ENCODE peak calls at places on chromosomes 6 and 20, in six cellular contexts. G is body of pancreas, T is Peyer's patch, Z is stomach, U is right lobe of liver, I is neural progenitor cell. X is an unnamed sample.

GRCh38 chr20:38789503-38790209 is 15.8 kb upstream of the PPP1R16B start:
- DNase-seq in G (no peak), I (no peak), T (no peak), U (no peak), Z (no peak), X (no peak)

GRCh38 chr6:64266351-64266821 is 630.8 kb downstream of the PHF3 start:
- DNase-seq in U (no peak), T (no peak), Z (no peak), G (no peak), I (no peak), X (no peak)

GRCh38 chr20:44572551-44573500 is 9.6 kb upstream of the PKIG start:
- DNase-seq in I (no peak), Z (no peak), T (no peak), G (no peak), U (no peak), X (no peak)

GRCh38 chr6:2498224-2498623 is 252.5 kb downstream of the MYLK4 start:
- DNase-seq in Z (no peak), T (no peak), I (no peak), G (no peak), U (no peak), X (no peak)

GRCh38 chr6:125974214-125974866 is 12.0 kb upstream of the TRMT11 start:
- DNase-seq in G (no peak), Z (no peak), T (no peak), I (peak; percentile 34), U (no peak), X (no peak)

GRCh38 chr20:6277661-6278060 is 154.8 kb upstream of the FERMT1 start:
- DNase-seq in Z (no peak), G (no peak), I (no peak), T (no peak), U (no peak), X (no peak)

GRCh38 chr6:38508286-38508685 is 131.4 kb downstream of the BTBD9 start:
- DNase-seq in U (no peak), T (no peak), G (no peak), Z (no peak), I (no peak), X (no peak)

GRCh38 chr6:158730175-158730907 is 80.5 kb downstream of the SYTL3 start:
- DNase-seq in T (no peak), G (no peak), I (peak; percentile 77), Z (no peak), U (no peak), X (no peak)

GRCh38 chr6:136323431-136324112 is 33.9 kb upstream of the BCLAF1 start:
- DNase-seq in G (no peak), T (no peak), Z (no peak), U (no peak), I (peak; percentile 52), X (no peak)

GRCh38 chr6:142165227-142165626 is 18.2 kb downstream of the VTA1 start:
- DNase-seq in U (no peak), I (no peak), T (no peak), G (no peak), Z (no peak), X (no peak)

GRCh38 chr6:135922170-135922569 is 70.7 kb downstream of the PDE7B start:
- DNase-seq in U (no peak), T (no peak), G (no peak), I (no peak), Z (no peak), X (no peak)

GRCh38 chr6:42239736-42240375 is 22.2 kb upstream of the MRPS10 start:
- DNase-seq in G (no peak), I (no peak), U (no peak), Z (no peak), T (no peak), X (no peak)

GRCh38 chr20:52105045-52105572 is 86.5 kb downstream of the ZFP64 start:
- DNase-seq in U (peak; percentile 29), I (peak; percentile 82), G (peak; percentile 43), Z (no peak), T (no peak), X (no peak)

GRCh38 chr6:169479783-169480495 is 221.9 kb downstream of the WDR27 start:
- DNase-seq in G (no peak), I (no peak), U (no peak), Z (no peak), T (no peak), X (no peak)

GRCh38 chr6:73644030-73644429 is 9.8 kb downstream of the SLC17A5 start:
- DNase-seq in T (no peak), I (no peak), U (no peak), G (no peak), Z (no peak), X (no peak)

GRCh38 chr20:36400901-36401300 is 94.8 kb downstream of the DLGAP4 start:
- DNase-seq in I (peak; percentile 23), U (no peak), G (no peak), Z (no peak), T (no peak), X (no peak)

GRCh38 chr6:118748311-118749062 is 97.1 kb upstream of the CEP85L start:
- DNase-seq in U (peak; percentile 45), G (peak; percentile 62), I (peak; percentile 26), Z (no peak), T (no peak), X (no peak)

GRCh38 chr6:1604347-1604990 is 5.2 kb upstream of the FOXC1 start:
- DNase-seq in I (peak; percentile 94), T (peak; percentile 82), U (peak; percentile 77), G (peak; percentile 75), Z (peak; percentile 70), X (peak; percentile 57)

GRCh38 chr20:46117704-46118467 is at the start of gene CD40:
- DNase-seq in Z (peak; percentile 86), I (peak; percentile 97), U (peak; percentile 91), T (peak; percentile 85), G (peak; percentile 94), X (peak; percentile 86)

GRCh38 chr20:44883214-44883902 is 2.1 kb upstream of the YWHAB start:
- DNase-seq in Z (no peak), G (no peak), T (no peak), I (no peak), U (no peak), X (no peak)

GRCh38 chr6:102736941-102737368 is 1343.4 kb downstream of the GRIK2 start:
- DNase-seq in Z (no peak), U (no peak), G (no peak), I (no peak), T (no peak), X (no peak)

GRCh38 chr6:117547688-117548621 is 54.4 kb downstream of the GOPC start:
- DNase-seq in G (peak; percentile 79), Z (peak; percentile 32), U (peak; percentile 52), T (peak; percentile 52), I (no peak), X (no peak)

GRCh38 chr20:17043323-17043722 is 183.5 kb upstream of the PCSK2 start:
- DNase-seq in Z (no peak), G (no peak), T (no peak), U (no peak), I (no peak), X (no peak)

GRCh38 chr20:19889011-19889953 is 127.9 kb upstream of the NAA20 start:
- DNase-seq in I (no peak), G (peak; percentile 49), T (peak; percentile 74), U (peak; percentile 49), Z (no peak), X (no peak)

GRCh38 chr6:47455533-47456209 is 21.9 kb upstream of the CD2AP start:
- DNase-seq in U (peak; percentile 72), T (no peak), G (peak; percentile 85), Z (peak; percentile 56), I (no peak), X (no peak)

GRCh38 chr6:25014806-25015560 is 79.2 kb upstream of the RIPOR2 start:
- DNase-seq in G (peak; percentile 26), T (no peak), I (no peak), Z (no peak), U (no peak), X (no peak)

GRCh38 chr20:6384956-6385355 is 262.1 kb upstream of the FERMT1 start:
- DNase-seq in U (no peak), Z (no peak), T (no peak), G (no peak), I (no peak), X (no peak)

GRCh38 chr6:106517699-106518098 is 111.6 kb downstream of the RTN4IP1 start:
- DNase-seq in I (no peak), G (no peak), U (no peak), T (no peak), Z (no peak), X (no peak)

GRCh38 chr6:15970517-15970916 is 158.4 kb upstream of the MYLIP start:
- DNase-seq in G (no peak), Z (no peak), T (no peak), I (no peak), U (no peak), X (no peak)

GRCh38 chr6:15966000-15966399 is 162.9 kb upstream of the MYLIP start:
- DNase-seq in Z (no peak), G (no peak), U (no peak), T (no peak), I (no peak), X (no peak)

GRCh38 chr6:15969236-15969778 is 159.6 kb upstream of the MYLIP start:
- DNase-seq in U (no peak), G (no peak), Z (no peak), T (no peak), I (no peak), X (no peak)

GRCh38 chr6:15968519-15968918 is 160.4 kb upstream of the MYLIP start:
- DNase-seq in I (no peak), G (no peak), Z (no peak), U (no peak), T (no peak), X (no peak)
- H3K27ac ChIP-seq in I (no peak overlapping the region), G (no peak overlapping the region), Z (no peak overlapping the region), U (no peak overlapping the region), T (no peak overlapping the region), X (no peak overlapping the region)

DNA sequence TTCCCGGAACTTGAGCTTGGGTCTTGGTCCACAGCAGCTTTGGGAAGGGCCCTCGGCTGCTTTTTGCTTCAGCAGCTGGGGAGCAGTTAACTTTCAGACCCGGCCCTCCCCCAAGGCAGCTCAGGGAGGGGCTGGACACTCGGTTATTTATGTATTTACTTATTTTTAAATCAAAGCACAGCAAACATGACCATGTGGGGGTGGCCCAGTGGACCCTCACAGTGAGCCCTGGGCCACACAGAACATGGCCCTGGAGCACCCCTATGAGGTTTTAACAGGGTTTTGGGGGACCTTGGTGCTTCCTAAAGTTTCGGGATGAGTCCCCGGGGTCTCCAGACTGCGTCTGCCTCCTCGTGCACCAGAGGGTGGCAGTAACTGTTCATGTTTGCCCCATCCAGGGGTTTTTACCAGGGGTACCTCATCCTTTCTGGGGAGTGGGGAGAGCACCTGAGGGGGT is 26.6 kb upstream of the NPBWR2 start:
- DNase-seq in U (no peak), Z (no peak), G (no peak), I (peak; percentile 60), T (no peak), X (no peak)
- H3K36me3 ChIP-seq in U (no peaks in the 10 kb centered on the region), Z (no peaks in the 10 kb centered on the region), G (no peaks in the 10 kb centered on the region), I (no peaks in the 10 kb centered on the region), T (no peaks in the 10 kb centered on the region), X (no peaks in the 10 kb centered on the region)

GRCh38 chr6:33958863-33959651 is 155.3 kb upstream of the MLN start:
- DNase-seq in Z (no peak), T (peak; percentile 27), G (no peak), I (no peak), U (no peak), X (no peak)
- TF ChIP-seq CTCF in Z (no peak), T (no peak), G (no peak), I (no peak), U (no peak), X (no peak)

DNA sequence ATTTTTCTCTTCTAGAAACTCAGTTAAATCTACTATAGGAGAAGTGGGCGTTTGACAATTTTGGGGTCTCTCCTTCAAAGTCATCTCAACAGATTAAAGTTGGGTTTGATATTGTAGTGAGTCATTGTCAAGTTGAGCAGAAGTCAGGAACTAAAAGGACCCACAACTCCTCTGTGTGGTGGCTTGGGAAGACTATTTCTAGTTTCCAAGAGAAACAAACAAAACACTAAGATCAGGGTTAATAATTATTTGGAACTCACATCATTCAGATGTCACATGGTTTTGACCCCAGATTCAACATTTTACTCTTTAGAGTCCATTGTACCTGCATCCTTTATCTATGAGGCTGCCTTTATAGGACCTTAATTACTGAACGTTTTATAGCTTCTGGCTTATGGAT is 45.3 kb upstream of the TINAG start:
- DNase-seq in Z (no peak), T (no peak), I (no peak), G (no peak), U (no peak), X (no peak)
- H3K27ac ChIP-seq in Z (no peak overlapping the region), T (no peak overlapping the region), I (no peak overlapping the region), G (no peak overlapping the region), U (no peak overlapping the region), X (no peak overlapping the region)

X was measured in lung.